ENCODE peak calls at places on chromosomes 5 and 9, in four cellular contexts. One of them, this sample, is unnamed.

GRCh38 chr9:112545237-112545636 is 58.6 kb downstream of the KIAA1958 start:
- DNase-seq in D341Med: no peak
- DNase-seq in chondrocyte: no peak
- DNase-seq in mesothelial cell of epicardium: no peak
- DNase-seq in this sample: no peak

GRCh38 chr5:89698028-89698427 is 711.5 kb downstream of the CETN3 start:
- DNase-seq in D341Med: no peak
- DNase-seq in chondrocyte: no peak
- DNase-seq in mesothelial cell of epicardium: no peak
- DNase-seq in this sample: no peak

GRCh38 chr5:130198927-130199326 is 294.7 kb downstream of the CHSY3 start:
- DNase-seq in D341Med: peak
- DNase-seq in chondrocyte: no peak
- DNase-seq in mesothelial cell of epicardium: no peak
- DNase-seq in this sample: no peak

GRCh38 chr5:132057498-132058255 is 2.8 kb upstream of the IL3 start:
- DNase-seq in D341Med: peak
- DNase-seq in chondrocyte: peak
- DNase-seq in mesothelial cell of epicardium: no peak
- DNase-seq in this sample: no peak

GRCh38 chr5:153896701-153897100 is 142.0 kb downstream of the FAM114A2 start:
- DNase-seq in D341Med: peak
- DNase-seq in chondrocyte: no peak
- DNase-seq in mesothelial cell of epicardium: no peak
- DNase-seq in this sample: no peak

GRCh38 chr5:90911169-90911568 is 352.6 kb downstream of the ADGRV1 start:
- DNase-seq in D341Med: no peak
- DNase-seq in chondrocyte: no peak
- DNase-seq in mesothelial cell of epicardium: no peak
- DNase-seq in this sample: no peak

GRCh38 chr9:112050544-112051475 is 124.3 kb downstream of the SUSD1 start:
- DNase-seq in D341Med: no peak
- DNase-seq in chondrocyte: no peak
- DNase-seq in mesothelial cell of epicardium: no peak
- DNase-seq in this sample: no peak

GRCh38 chr5:142280066-142281011 is 44.5 kb downstream of the SPRY4 start:
- DNase-seq in D341Med: no peak
- DNase-seq in chondrocyte: no peak
- DNase-seq in mesothelial cell of epicardium: no peak
- DNase-seq in this sample: no peak

GRCh38 chr9:127975376-127976315 is 5.1 kb downstream of the EEIG1 start:
- DNase-seq in D341Med: no peak
- DNase-seq in chondrocyte: no peak
- DNase-seq in mesothelial cell of epicardium: no peak
- DNase-seq in this sample: no peak

GRCh38 chr5:148290271-148291195 is 21.7 kb upstream of the SPINK7 start:
- DNase-seq in D341Med: peak
- DNase-seq in chondrocyte: no peak
- DNase-seq in mesothelial cell of epicardium: no peak
- DNase-seq in this sample: no peak

GRCh38 chr5:122721127-122721526 is 53.8 kb upstream of the SNX2 start:
- DNase-seq in D341Med: no peak
- DNase-seq in chondrocyte: no peak
- DNase-seq in mesothelial cell of epicardium: no peak
- DNase-seq in this sample: no peak

GRCh38 chr5:68067353-68067752 is 148.2 kb upstream of the PIK3R1 start:
- DNase-seq in D341Med: no peak
- DNase-seq in chondrocyte: no peak
- DNase-seq in mesothelial cell of epicardium: no peak
- DNase-seq in this sample: no peak

GRCh38 chr5:54944364-54944763 is 41.0 kb downstream of the ESM1 start:
- DNase-seq in D341Med: peak
- DNase-seq in chondrocyte: no peak
- DNase-seq in mesothelial cell of epicardium: no peak
- DNase-seq in this sample: no peak

GRCh38 chr5:113345261-113345940 is 89.4 kb downstream of the TSSK1B start:
- DNase-seq in D341Med: no peak
- DNase-seq in chondrocyte: no peak
- DNase-seq in mesothelial cell of epicardium: no peak
- DNase-seq in this sample: no peak

GRCh38 chr9:5043381-5043780 is 58.3 kb downstream of the JAK2 start:
- DNase-seq in D341Med: no peak
- DNase-seq in chondrocyte: no peak
- DNase-seq in mesothelial cell of epicardium: no peak
- DNase-seq in this sample: no peak

GRCh38 chr9:1875251-1875851 is 139.8 kb upstream of the SMARCA2 start:
- DNase-seq in D341Med: no peak
- DNase-seq in chondrocyte: no peak
- DNase-seq in mesothelial cell of epicardium: no peak
- DNase-seq in this sample: no peak

GRCh38 chr5:157917909-157918809 is 59.2 kb upstream of the CLINT1 start:
- DNase-seq in D341Med: peak
- DNase-seq in chondrocyte: no peak
- DNase-seq in mesothelial cell of epicardium: peak
- DNase-seq in this sample: no peak

This sample was measured in RWPE2.